ENCODE peak calls at places on chromosomes 2 and 18, in six cellular contexts. X is A549, O is astrocyte of the cerebellum, E is kidney, Q is cardiac fibroblast, Z is stomach. Y is an unnamed sample.

GRCh38 chr2:1693723-1694122 is 50.6 kb downstream of the PXDN start:
- DNase-seq in Q (no peak), O (no peak), X (no peak), E (no peak), Z (no peak), Y (no peak)

GRCh38 chr2:38264649-38265322 is 112.3 kb downstream of the ATL2 start:
- DNase-seq in Q (peak), E (no peak), X (no peak), O (peak), Z (no peak), Y (no peak)

GRCh38 chr18:63022429-63023022 is 297.0 kb downstream of the BCL2 start:
- DNase-seq in Z (no peak), X (no peak), O (no peak), Q (no peak), E (no peak), Y (no peak)

GRCh38 chr18:49225160-49225559 is 235.3 kb downstream of the DYM start:
- DNase-seq in X (no peak), O (no peak), Z (no peak), Q (peak), E (no peak), Y (no peak)

GRCh38 chr2:159163935-159164334 is 122.6 kb downstream of the WDSUB1 start:
- DNase-seq in Q (no peak), E (no peak), X (no peak), O (no peak), Z (no peak), Y (no peak)

GRCh38 chr2:239852272-239852671 is 172.9 kb downstream of the NDUFA10 start:
- DNase-seq in Z (no peak), X (no peak), O (no peak), Q (no peak), E (no peak), Y (no peak)

GRCh38 chr2:241368643-241369042 is 12.6 kb downstream of the FARP2 start:
- DNase-seq in X (no peak), O (no peak), Q (no peak), E (no peak), Z (no peak), Y (no peak)

GRCh38 chr2:203636896-203637818 is 69.3 kb upstream of the CD28 start:
- DNase-seq in Z (no peak), O (no peak), E (no peak), X (no peak), Q (peak), Y (no peak)

GRCh38 chr2:109213646-109214417 is 84.8 kb downstream of the SH3RF3 start:
- DNase-seq in Z (no peak), O (no peak), E (no peak), X (no peak), Q (peak), Y (no peak)

GRCh38 chr2:240250985-240251847 is 110.8 kb upstream of the OTOS start:
- DNase-seq in Z (peak), X (peak), E (peak), Q (peak), O (peak), Y (peak)

GRCh38 chr2:208033701-208034502 is 8.6 kb upstream of the PLEKHM3 start:
- DNase-seq in Z (peak), Q (peak), O (peak), X (no peak), E (no peak), Y (no peak)

GRCh38 chr2:224449212-224450147 is 47.6 kb upstream of the FAM124B start:
- DNase-seq in E (no peak), Q (peak), O (no peak), Z (no peak), X (peak), Y (peak)

GRCh38 chr2:150136901-150137300 is 350.6 kb downstream of the RND3 start:
- DNase-seq in Z (no peak), O (no peak), E (no peak), Q (no peak), X (no peak), Y (peak)

GRCh38 chr18:57029761-57030160 is 117.1 kb upstream of the BOD1L2 start:
- DNase-seq in Q (no peak), O (no peak), Z (no peak), X (no peak), E (no peak), Y (no peak)

GRCh38 chr2:236284208-236284607 is 20.0 kb upstream of the ASB18 start:
- DNase-seq in Q (no peak), Z (no peak), E (no peak), X (no peak), O (no peak), Y (no peak)

GRCh38 chr2:166802475-166802874 is 85.8 kb upstream of the XIRP2 start:
- DNase-seq in O (no peak), E (no peak), X (no peak), Q (no peak), Z (no peak), Y (no peak)

GRCh38 chr18:48222118-48222517 is 187.1 kb downstream of the ZBTB7C start:
- DNase-seq in Q (peak), E (no peak), X (no peak), Z (peak), O (no peak), Y (no peak)

GRCh38 chr2:235026137-235026536 is 74.3 kb downstream of the SH3BP4 start:
- DNase-seq in X (peak), E (peak), O (peak), Q (peak), Z (peak), Y (peak)

GRCh38 chr18:60070631-60071030 is 170.8 kb downstream of the PMAIP1 start:
- DNase-seq in Q (no peak), O (peak), E (no peak), X (no peak), Z (no peak), Y (no peak)

GRCh38 chr2:26847663-26848335 is at the start of gene DPYSL5:
- DNase-seq in Q (no peak), O (no peak), X (peak), Z (no peak), E (peak), Y (no peak)

GRCh38 chr2:104858325-104858978 is 4.5 kb downstream of the POU3F3 start:
- DNase-seq in Q (no peak), E (no peak), Z (no peak), O (no peak), X (no peak), Y (no peak)

GRCh38 chr2:88179228-88179679 is 9.1 kb downstream of the THNSL2 start:
- DNase-seq in E (no peak), Z (peak), O (no peak), Q (no peak), X (no peak), Y (no peak)

GRCh38 chr2:2566396-2567323 is 235.6 kb upstream of the MYT1L start:
- DNase-seq in Q (no peak), X (no peak), Z (no peak), O (no peak), E (no peak), Y (no peak)

GRCh38 chr2:109173311-109174171 is 44.5 kb downstream of the SH3RF3 start:
- DNase-seq in O (peak), Q (peak), X (no peak), Z (peak), E (peak), Y (no peak)

GRCh38 chr18:58943896-58944295 is 79.2 kb downstream of the ZNF532 start:
- DNase-seq in Q (no peak), X (no peak), E (no peak), O (no peak), Z (no peak), Y (no peak)

GRCh38 chr2:152175012-152175367 is 573 bp downstream of the STAM2 start:
- DNase-seq in Q (no peak), Z (no peak), O (no peak), X (no peak), E (no peak), Y (no peak)

GRCh38 chr2:157839822-157840221 is 36.3 kb downstream of the ACVR1 start:
- DNase-seq in Z (no peak), O (no peak), Q (no peak), X (no peak), E (no peak), Y (no peak)

GRCh38 chr18:13513015-13513414 is 213.3 kb downstream of the FAM210A start:
- DNase-seq in E (no peak), Z (no peak), Q (no peak), X (no peak), O (no peak), Y (peak)

GRCh38 chr2:201363857-201364560 is 6.9 kb upstream of the FLACC1 start:
- DNase-seq in X (peak), Q (peak), O (peak), E (no peak), Z (no peak), Y (no peak)

GRCh38 chr18:331231-331771 is 63.5 kb upstream of the THOC1 start:
- DNase-seq in X (no peak), Z (no peak), O (peak), Q (peak), E (no peak), Y (no peak)

GRCh38 chr2:106852103-106852502 is 33.9 kb downstream of the ST6GAL2 start:
- DNase-seq in X (no peak), Z (no peak), E (peak), O (no peak), Q (no peak), Y (no peak)

GRCh38 chr2:199230091-199230490 is 227.6 kb downstream of the SATB2 start:
- DNase-seq in O (no peak), Q (no peak), X (no peak), E (no peak), Z (no peak), Y (no peak)

GRCh38 chr2:138090330-138090729 is 126.1 kb downstream of the HNMT start:
- DNase-seq in Z (no peak), O (peak), Q (peak), E (no peak), X (no peak), Y (no peak)

GRCh38 chr2:85924522-85924921 is 35.7 kb upstream of the ST3GAL5 start:
- DNase-seq in O (peak), Q (peak), X (no peak), E (no peak), Z (no peak), Y (peak)

GRCh38 chr2:234368861-234369261 is 128.0 kb downstream of the ARL4C start:
- DNase-seq in Z (no peak), E (no peak), X (peak), Q (no peak), O (no peak), Y (no peak)

GRCh38 chr2:162565666-162566065 is 221.7 kb downstream of the GCA start:
- DNase-seq in Z (no peak), E (no peak), Q (no peak), O (no peak), X (no peak), Y (no peak)

GRCh38 chr2:162556996-162557395 is 213.1 kb downstream of the GCA start:
- DNase-seq in Q (no peak), Z (no peak), E (no peak), O (no peak), X (no peak), Y (no peak)

GRCh38 chr2:162559194-162559593 is 215.3 kb downstream of the GCA start:
- DNase-seq in Z (no peak), E (no peak), O (no peak), Q (no peak), X (no peak), Y (no peak)

GRCh38 chr2:162560291-162560690 is 216.4 kb downstream of the GCA start:
- DNase-seq in O (no peak), E (no peak), Z (no peak), X (no peak), Q (no peak), Y (no peak)
- TF ChIP-seq CTCF in O (no peak), E (no peak), Z (no peak), X (no peak), Q (no peak), Y (no peak)

GRCh38 chr18:37309059-37309458 is 256.5 kb downstream of the CELF4 start:
- DNase-seq in X (no peak), O (no peak), Z (no peak), E (no peak), Q (no peak), Y (no peak)
- H3K4me3 ChIP-seq in X (no peak), O (no peak), Z (no peak), E (no peak), Q (no peak), Y (no peak)

GRCh38 chr18:12283256-12283655 is 24.8 kb upstream of the TUBB6 start:
- DNase-seq in E (no peak), Z (no peak), O (no peak), X (no peak), Q (peak), Y (no peak)
- TF ChIP-seq CTCF in E (no peak), Z (no peak), O (peak), X (no peak), Q (peak), Y (peak)

GRCh38 chr2:179051250-179051649 is 1.3 kb upstream of the CCDC141 start:
- DNase-seq in E (no peak), Q (no peak), Z (no peak), X (no peak), O (no peak), Y (no peak)

GRCh38 chr2:179050735-179051134 is 798 bp upstream of the CCDC141 start:
- DNase-seq in X (no peak), Z (no peak), E (no peak), O (no peak), Q (no peak), Y (peak)

GRCh38 chr2:179049203-179049545 is 763 bp downstream of the CCDC141 start:
- DNase-seq in Q (no peak), O (no peak), Z (no peak), E (no peak), X (no peak), Y (no peak)

GRCh38 chr2:179044500-179044899 is 5.4 kb downstream of the CCDC141 start:
- DNase-seq in O (no peak), X (no peak), Z (no peak), E (no peak), Q (no peak), Y (no peak)

GRCh38 chr2:179049546-179050311 is at the start of gene CCDC141:
- DNase-seq in X (no peak), Q (peak), E (no peak), O (no peak), Z (no peak), Y (no peak)
- H3K4me3 ChIP-seq in X (no peak), Q (no peak), E (no peak), O (no peak), Z (peak), Y (no peak)

GRCh38 chr2:101832114-101832513 is 134.6 kb downstream of the MAP4K4 start:
- DNase-seq in Z (no peak), E (no peak), X (no peak), O (no peak), Q (no peak), Y (no peak)
- TF ChIP-seq CTCF in Z (peak), E (no peak), X (peak), O (no peak), Q (no peak), Y (peak)

DNA sequence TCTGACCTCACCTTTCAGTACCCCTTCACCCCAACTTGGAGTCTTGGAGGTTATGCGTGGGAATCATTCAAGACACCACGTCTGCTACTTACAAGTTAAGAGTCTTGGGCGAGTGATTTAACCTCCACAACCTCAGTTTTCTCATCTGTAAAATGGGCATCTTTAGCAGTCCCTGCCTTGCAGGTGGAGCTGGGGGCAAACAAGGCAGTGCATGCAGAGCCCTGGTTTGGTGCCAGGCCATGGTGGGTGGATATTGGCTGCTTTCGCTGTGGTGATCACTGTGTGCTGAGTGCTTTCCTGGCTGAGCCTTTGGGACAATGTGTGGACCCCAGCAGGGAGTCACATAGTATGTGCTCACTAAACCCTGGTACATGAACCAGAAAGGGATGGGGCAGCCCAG is 20.4 kb upstream of the PTMA start:
- DNase-seq in X (no peak), Z (no peak), E (no peak), Q (no peak), O (no peak), Y (no peak)
- H3K4me3 ChIP-seq in X (no peak), Z (no peak), E (no peak), Q (no peak), O (no peak), Y (no peak)

DNA sequence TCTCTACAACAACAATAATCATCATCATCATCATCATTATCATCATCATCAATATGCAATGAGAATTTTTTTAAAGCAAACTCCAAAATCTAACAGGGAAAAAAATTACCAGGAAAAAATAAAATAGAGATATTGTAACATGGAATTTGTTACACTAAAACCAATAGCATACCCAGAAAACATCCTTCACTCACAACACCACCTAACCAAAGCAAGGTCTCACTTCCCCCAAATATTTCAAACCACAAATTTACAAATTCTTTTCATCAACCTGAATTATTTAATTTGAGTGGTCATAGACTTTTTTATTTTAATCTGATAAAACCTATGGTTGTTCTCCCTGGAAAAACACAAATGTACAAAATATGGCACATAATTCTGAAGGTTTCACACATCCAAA is 11.2 kb downstream of the ITSN2 start:
- DNase-seq in X (no peak), Z (no peak), Q (no peak), O (no peak), E (no peak), Y (no peak)
- TF ChIP-seq CTCF in X (no peak), Z (no peak), Q (no peak), O (no peak), E (no peak), Y (no peak)

GRCh38 chr2:29528891-29529520 is 392.4 kb downstream of the ALK start:
- DNase-seq in E (peak), X (no peak), Z (peak), Q (peak), O (no peak), Y (no peak)
- H3K4me3 ChIP-seq in E (no peak), X (no peak), Z (no peak), Q (no peak), O (no peak), Y (no peak)